ENCODE peak calls at places on chromosome 19, in four cellular contexts. Z is glutamatergic neuron, B is left colon, G is RPMI7951. A is an unnamed sample.

GRCh38 chr19:14405758-14406644 is 13.1 kb downstream of the DDX39A start:
- DNase-seq in Z (peak), G (peak), B (peak), A (peak)

GRCh38 chr19:29812881-29813275 is 1.1 kb downstream of the CCNE1 start:
- DNase-seq in B (no peak), G (no peak), Z (no peak), A (no peak)

GRCh38 chr19:14320253-14320652 is 61.0 kb upstream of the ADGRE5 start:
- DNase-seq in G (no peak), Z (no peak), B (no peak), A (no peak)

GRCh38 chr19:52917531-52917930 is 5.7 kb downstream of the ZNF888 start:
- DNase-seq in G (no peak), B (no peak), Z (no peak), A (no peak)

GRCh38 chr19:56309511-56310185 is 5.0 kb downstream of the ZSCAN5A start:
- DNase-seq in Z (peak), B (peak), G (peak), A (peak)

GRCh38 chr19:39407394-39407643 is 672 bp downstream of the ZFP36 start:
- DNase-seq in G (no peak), Z (no peak), B (no peak), A (no peak)

GRCh38 chr19:2636897-2637683 is 65.4 kb downstream of the GNG7 start:
- DNase-seq in Z (peak), B (peak), G (peak), A (peak)

GRCh38 chr19:38335949-38336637 is 463 bp downstream of the CATSPERG start:
- DNase-seq in Z (peak), G (peak), B (peak), A (peak)

GRCh38 chr19:44512326-44513298 is 12.3 kb upstream of the ZNF180 start:
- DNase-seq in B (peak), G (peak), Z (peak), A (peak)

GRCh38 chr19:50686310-50687032 is 33.1 kb downstream of the SHANK1 start:
- DNase-seq in Z (no peak), G (no peak), B (no peak), A (no peak)